ENCODE peak calls at places on chromosomes 13 and 19, in ten cellular contexts. J, R, Z, Q, E, C, L, F, W and M are unnamed samples. For H3K4me1, the result is how much of the 10 kb centered on the place peaks cover.

GRCh38 chr13:43664700-43665191 is 122.0 kb downstream of the ENOX1 start:
- DNase-seq in E (no peak), C (peak), W (no peak), Q (no peak), J (no peak), R (no peak), Z (peak), L (no peak), F (no peak), M (peak)

GRCh38 chr13:43804461-43805070 is 17.8 kb upstream of the ENOX1 start:
- DNase-seq in Q (no peak), Z (no peak), J (no peak), E (peak), W (no peak), F (peak), R (peak), C (no peak), L (peak), M (no peak)

GRCh38 chr19:29678484-29679106 is 13.3 kb downstream of the PLEKHF1 start:
- DNase-seq in F (no peak), Z (no peak), R (peak), Q (no peak), J (no peak), E (peak), C (peak), L (no peak), W (peak), M (peak)

GRCh38 chr13:20102776-20103175 is 58.1 kb downstream of the GJA3 start:
- DNase-seq in F (no peak), C (no peak), Z (no peak), E (no peak), R (no peak), L (no peak), Q (no peak), J (no peak), W (no peak), M (no peak)

GRCh38 chr13:36094478-36094877 is 36.7 kb downstream of the DCLK1 start:
- DNase-seq in R (no peak), Z (no peak), L (no peak), Q (no peak), E (no peak), F (no peak), C (no peak), W (no peak), J (no peak), M (no peak)

GRCh38 chr13:36674337-36675212 is 755 bp downstream of the SERTM1 start:
- DNase-seq in R (peak), E (no peak), J (peak), C (no peak), W (no peak), F (no peak), L (no peak), Z (no peak), Q (no peak), M (no peak)

GRCh38 chr19:2602391-2603181 is 99.9 kb downstream of the GNG7 start:
- DNase-seq in C (peak), R (peak), E (no peak), F (no peak), Z (peak), Q (peak), L (no peak), W (peak), J (peak), M (peak)

GRCh38 chr13:106139407-106139806 is 396.1 kb downstream of the EFNB2 start:
- DNase-seq in L (no peak), E (no peak), J (no peak), R (no peak), F (no peak), W (no peak), Z (no peak), C (no peak), Q (no peak), M (no peak)

GRCh38 chr13:83183439-83184149 is 698.7 kb downstream of the SLITRK1 start:
- DNase-seq in R (no peak), J (no peak), Q (no peak), F (no peak), L (no peak), E (no peak), Z (no peak), C (no peak), W (no peak), M (no peak)

GRCh38 chr13:102399791-102400618 is 1.8 kb downstream of the FGF14 start:
- DNase-seq in L (no peak), R (peak), Z (no peak), E (no peak), F (no peak), J (peak), Q (no peak), C (peak), W (peak), M (peak)

GRCh38 chr19:21483589-21484170 is 21.7 kb upstream of the ZNF429 start:
- DNase-seq in F (no peak), Q (peak), R (peak), W (no peak), C (peak), L (peak), Z (peak), E (no peak), J (peak), M (peak)

GRCh38 chr19:49672131-49672919 is 4.7 kb upstream of the PRMT1 start:
- DNase-seq in R (peak), J (peak), C (peak), Q (peak), W (no peak), Z (peak), E (peak), F (no peak), L (peak), M (peak)

GRCh38 chr13:99659234-99659633 is 158.0 kb downstream of the TM9SF2 start:
- DNase-seq in E (no peak), L (no peak), W (no peak), Q (no peak), J (no peak), Z (no peak), F (no peak), R (no peak), C (no peak), M (no peak)

GRCh38 chr19:9793051-9793591 is 24.6 kb upstream of the ZNF846 start:
- DNase-seq in E (no peak), L (no peak), C (peak), R (no peak), W (peak), Q (peak), Z (peak), F (no peak), J (no peak), M (peak)

GRCh38 chr13:105587786-105588185 is 947.7 kb downstream of the EFNB2 start:
- DNase-seq in L (no peak), Q (no peak), F (no peak), W (no peak), R (no peak), C (no peak), E (no peak), Z (no peak), J (no peak), M (no peak)

GRCh38 chr19:48169974-48170803 is at the start of the genes LIG1 and ZSWIM9:
- DNase-seq in E (peak), Q (peak), L (peak), R (peak), F (peak), W (peak), Z (peak), C (peak), J (peak), M (peak)

GRCh38 chr19:16851031-16851712 is 22.0 kb downstream of the SIN3B start:
- DNase-seq in R (no peak), J (no peak), F (no peak), Q (no peak), W (no peak), C (no peak), Z (no peak), E (no peak), L (no peak), M (no peak)

DNA sequence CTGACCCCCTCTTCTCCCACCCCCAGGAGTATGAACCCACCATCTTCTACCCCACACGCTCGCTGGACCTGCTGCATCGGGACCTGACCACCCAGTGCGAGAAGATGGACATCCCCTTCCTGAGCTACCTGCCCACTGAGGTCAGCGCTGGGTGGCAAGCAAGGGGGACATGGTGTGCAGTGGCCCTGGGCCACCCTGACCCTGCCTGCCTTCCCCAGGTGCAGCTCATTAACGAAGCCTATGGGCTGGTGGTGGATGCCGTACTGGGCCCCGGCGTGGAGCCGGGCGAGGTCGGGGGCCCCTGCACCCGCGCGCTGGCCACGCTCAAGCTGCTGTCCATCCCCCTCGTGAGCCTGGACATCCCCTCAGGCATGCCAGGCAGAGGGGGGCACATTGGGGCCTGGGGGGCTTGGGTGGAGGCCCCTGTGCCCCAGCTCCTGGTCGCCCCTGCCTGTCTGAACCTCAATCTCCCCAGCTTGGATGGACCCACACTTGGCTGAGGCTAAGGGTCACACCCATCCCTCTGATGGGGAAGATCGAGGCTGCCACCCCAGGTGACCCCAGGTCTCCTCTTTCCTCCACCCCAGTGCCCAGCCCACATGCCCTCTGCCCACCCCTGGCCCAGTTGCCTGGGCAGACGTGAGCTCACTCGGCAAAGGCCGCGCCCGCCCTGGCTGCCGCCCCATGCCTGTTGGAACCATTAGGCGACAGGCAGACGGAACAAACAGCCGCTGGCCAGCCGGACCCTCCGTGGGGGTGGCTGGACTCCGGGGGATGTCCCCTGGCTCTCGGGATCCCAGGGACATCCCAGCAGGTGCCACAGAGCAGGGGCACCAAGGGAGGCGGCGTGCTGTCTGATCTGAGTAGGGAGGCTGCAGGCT is 2.5 kb upstream of the CILP2 start:
- DNase-seq in Z (no peak), R (no peak), L (no peak), E (no peak), F (no peak), Q (no peak), W (no peak), J (no peak), C (no peak), M (no peak)
- TF ChIP-seq EP300 in Z (no peak), R (no peak), L (no peak), E (no peak), F (no peak), Q (no peak), W (no peak), J (no peak), C (no peak), M (no peak)

DNA sequence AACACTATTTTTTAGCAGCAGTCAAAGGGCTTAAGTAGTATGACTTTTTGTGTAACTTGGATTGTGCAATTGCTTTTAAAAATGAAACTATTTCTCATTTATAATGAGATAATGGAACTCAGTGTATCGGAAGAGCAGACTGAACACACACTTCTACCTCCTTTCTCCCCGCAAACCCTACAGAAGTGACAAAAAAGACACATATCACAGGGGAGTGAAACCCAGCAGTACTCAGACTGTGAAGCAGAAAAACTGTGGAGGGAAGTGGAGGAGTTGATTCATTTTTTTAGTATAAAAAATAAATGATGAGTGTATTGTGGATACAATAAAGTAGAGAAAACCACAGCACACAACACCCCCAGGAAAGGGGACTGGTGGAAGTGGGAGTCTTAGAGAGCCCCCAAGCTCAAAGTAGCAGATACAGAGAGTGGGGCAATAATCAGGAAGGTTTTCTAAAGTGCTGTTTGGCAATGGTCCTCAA is 9.7 kb downstream of the LPAR6 start:
- DNase-seq in R (no peak), W (no peak), L (no peak), Z (no peak), J (no peak), F (peak), Q (no peak), C (no peak), E (no peak), M (no peak)
- H3K4me1 ChIP-seq in R (under half), W (half or more), L (under half), Z (half or more), J (under half), F (under half), Q (under half), C (under half), E (half or more), M (under half)

GRCh38 chr19:54208784-54209057 is 8.1 kb downstream of the RPS9 start:
- DNase-seq in Q (no peak), R (no peak), W (no peak), Z (no peak), C (no peak), E (no peak), F (no peak), L (no peak), J (no peak), M (no peak)
- TF ChIP-seq POLR2AphosphoS5 in Q (no peak), R (peak), W (no peak), Z (no peak), C (no peak), E (no peak), F (no peak), L (no peak), J (no peak), M (no peak)

DNA sequence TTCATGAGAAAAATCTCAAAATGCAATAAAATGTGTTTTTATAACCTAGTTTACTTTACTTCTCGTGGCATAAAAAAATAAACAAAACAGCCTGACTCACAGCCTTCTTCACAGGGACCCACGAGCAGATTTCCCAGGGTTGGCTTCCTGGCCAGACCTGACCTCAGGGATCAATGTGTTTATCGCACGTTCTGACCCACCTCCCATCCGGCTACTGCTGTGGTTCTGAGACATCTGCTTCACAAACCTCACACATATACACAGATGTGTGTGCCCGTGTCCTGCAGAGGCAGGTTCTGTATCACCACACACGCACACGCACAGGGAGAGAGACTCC is 118.3 kb downstream of the COL4A2 start:
- DNase-seq in J (no peak), F (no peak), R (no peak), E (no peak), Z (no peak), L (no peak), C (no peak), W (no peak), Q (no peak), M (no peak)
- TF ChIP-seq EP300 in J (no peak), F (no peak), R (no peak), E (no peak), Z (no peak), L (no peak), C (no peak), W (no peak), Q (no peak), M (no peak)

GRCh38 chr19:13914777-13915176 is 8.8 kb downstream of the CC2D1A start:
- DNase-seq in R (no peak), Q (no peak), W (no peak), Z (no peak), C (no peak), L (peak), F (no peak), J (no peak), E (no peak), M (no peak)
- H3K4me1 ChIP-seq in R (under half), Q (under half), W (under half), Z (under half), C (under half), L (under half), F (under half), J (under half), E (under half), M (under half)